ENCODE peak calls at places on chromosomes 1 and 21, in eight cellular contexts. E is esophagus squamous epithelium, T is tibial nerve, W is K562, P is prostate gland, V is endothelial cell of umbilical vein, A is body of pancreas, X is sigmoid colon. Z is an unnamed sample.

GRCh38 chr1:64387382-64388066 is 82.4 kb upstream of the CACHD1 start:
- DNase-seq in E (no peak), T (no peak), W (no peak), P (no peak), V (no peak), A (no peak), X (no peak), Z (no peak)

GRCh38 chr1:201125019-201125418 is 2.0 kb downstream of the ASCL5 start:
- DNase-seq in E (no peak), T (no peak), W (no peak), P (no peak), V (peak; percentile 42), A (peak; percentile 91), X (no peak), Z (no peak)

GRCh38 chr1:15681346-15682290 is 2.5 kb upstream of the PLEKHM2 start:
- DNase-seq in E (no peak), T (no peak), W (no peak), P (no peak), V (no peak), A (no peak), X (no peak), Z (no peak)

GRCh38 chr1:48035371-48036141 is 38.4 kb upstream of the TRABD2B start:
- DNase-seq in E (no peak), T (no peak), W (no peak), P (no peak), V (no peak), A (no peak), X (no peak), Z (no peak)

GRCh38 chr1:207346562-207346912 is 25.1 kb downstream of the CD55 start:
- DNase-seq in E (no peak), T (no peak), W (no peak), P (no peak), V (no peak), A (no peak), X (no peak), Z (no peak)

GRCh38 chr1:215589650-215590049 is 22.5 kb downstream of the KCTD3 start:
- DNase-seq in E (no peak), T (no peak), W (no peak), P (no peak), V (no peak), A (no peak), X (no peak), Z (no peak)

GRCh38 chr1:212034516-212035122 is 738 bp downstream of the INTS7 start:
- DNase-seq in E (no peak), T (no peak), W (no peak), P (no peak), V (no peak), A (no peak), X (no peak), Z (no peak)

GRCh38 chr1:36154765-36155559 is 998 bp upstream of the MAP7D1 start:
- DNase-seq in E (no peak), T (no peak), W (no peak), P (no peak), V (no peak), A (peak; percentile 45), X (no peak), Z (no peak)

GRCh38 chr1:99886841-99887240 is 36.7 kb downstream of the AGL start:
- DNase-seq in E (no peak), T (no peak), W (no peak), P (no peak), V (no peak), A (no peak), X (no peak), Z (no peak)

GRCh38 chr1:38670544-38671122 is 188.9 kb downstream of the RRAGC start:
- DNase-seq in E (no peak), T (no peak), W (no peak), P (no peak), V (no peak), A (no peak), X (no peak), Z (no peak)

GRCh38 chr1:94011709-94012590 is 102.7 kb upstream of the GCLM start:
- DNase-seq in E (no peak), T (no peak), W (no peak), P (no peak), V (no peak), A (no peak), X (no peak), Z (no peak)

GRCh38 chr1:162906485-162906884 is 45.5 kb upstream of the CCDC190 start:
- DNase-seq in E (no peak), T (no peak), W (no peak), P (no peak), V (no peak), A (no peak), X (no peak), Z (no peak)

GRCh38 chr1:40923511-40924020 is 55.9 kb upstream of the CTPS1 start:
- DNase-seq in E (no peak), T (no peak), W (no peak), P (no peak), V (no peak), A (no peak), X (no peak), Z (no peak)

GRCh38 chr21:43825936-43826622 is 36.7 kb downstream of the RRP1 start:
- DNase-seq in E (no peak), T (no peak), W (no peak), P (peak; percentile 41), V (no peak), A (no peak), X (peak; percentile 60), Z (no peak)

GRCh38 chr1:209389258-209389657 is 194.3 kb upstream of the CAMK1G start:
- DNase-seq in E (no peak), T (no peak), W (no peak), P (no peak), V (no peak), A (no peak), X (no peak), Z (peak; percentile 46)

GRCh38 chr1:77386276-77386675 is 104.5 kb downstream of the AK5 start:
- DNase-seq in E (no peak), T (no peak), W (no peak), P (no peak), V (no peak), A (no peak), X (no peak), Z (no peak)
- TF ChIP-seq POLR2A in E (no peak), T (no peak), W (no peak), P (no peak), V (no peak), A (no peak), X (no peak), Z (no peak)

GRCh38 chr1:23344987-23345472 is 946 bp upstream of the HNRNPR start:
- DNase-seq in E (no peak), T (no peak), W (peak; percentile 44), P (no peak), V (no peak), A (no peak), X (no peak), Z (no peak)

GRCh38 chr1:23343246-23344110 is 606 bp downstream of the HNRNPR start:
- DNase-seq in E (no peak), T (no peak), W (peak; percentile 22), P (no peak), V (peak; percentile 53), A (peak; percentile 32), X (peak; percentile 70), Z (no peak)

GRCh38 chr1:23341829-23342697 is 2.0 kb downstream of the HNRNPR start:
- DNase-seq in E (no peak), T (no peak), W (no peak), P (no peak), V (peak; percentile 41), A (no peak), X (no peak), Z (no peak)

GRCh38 chr1:23345920-23346319 is 1.8 kb upstream of the HNRNPR start:
- DNase-seq in E (no peak), T (no peak), W (no peak), P (no peak), V (no peak), A (no peak), X (no peak), Z (no peak)

GRCh38 chr1:23344111-23344986 is at the start of gene HNRNPR:
- DNase-seq in E (peak; percentile 96), T (peak; percentile 98), W (peak; percentile 100), P (peak; percentile 100), V (peak; percentile 100), A (peak; percentile 100), X (peak; percentile 100), Z (peak; percentile 84)
- TF ChIP-seq POLR2A in E (peak; percentile 82), T (peak; percentile 89), W (peak; percentile 92), P (peak; percentile 93), V (peak; percentile 87), A (peak; percentile 70), X (peak; percentile 83), Z (peak; percentile 49)

GRCh38 chr21:41365377-41366107 is 3.7 kb downstream of the MX2 start:
- DNase-seq in E (no peak), T (no peak), W (no peak), P (no peak), V (no peak), A (no peak), X (no peak), Z (no peak)

GRCh38 chr21:41368361-41369104 is 6.7 kb downstream of the MX2 start:
- DNase-seq in E (no peak), T (no peak), W (no peak), P (no peak), V (no peak), A (no peak), X (peak; percentile 61), Z (no peak)

GRCh38 chr21:41364308-41364707 is 2.5 kb downstream of the MX2 start:
- DNase-seq in E (no peak), T (no peak), W (no peak), P (no peak), V (no peak), A (no peak), X (no peak), Z (no peak)

GRCh38 chr21:41367598-41368360 is 6.0 kb downstream of the MX2 start:
- DNase-seq in E (peak; percentile 6), T (no peak), W (no peak), P (no peak), V (no peak), A (no peak), X (peak; percentile 62), Z (no peak)

GRCh38 chr21:41366522-41367151 is 4.8 kb downstream of the MX2 start:
- DNase-seq in E (no peak), T (no peak), W (peak; percentile 65), P (peak; percentile 31), V (no peak), A (peak; percentile 75), X (peak; percentile 71), Z (peak; percentile 91)
- TF ChIP-seq POLR2A in E (no peak), T (no peak), W (no peak), P (no peak), V (no peak), A (no peak), X (no peak), Z (no peak)

GRCh38 chr1:24180676-24181075 is 6.4 kb downstream of the IFNLR1 start:
- DNase-seq in E (no peak), T (no peak), W (no peak), P (no peak), V (no peak), A (no peak), X (no peak), Z (no peak)

GRCh38 chr1:24177161-24177560 is 9.9 kb downstream of the IFNLR1 start:
- DNase-seq in E (no peak), T (no peak), W (no peak), P (no peak), V (no peak), A (no peak), X (no peak), Z (no peak)

GRCh38 chr1:24175033-24175755 is 11.9 kb downstream of the IFNLR1 start:
- DNase-seq in E (no peak), T (no peak), W (no peak), P (no peak), V (no peak), A (no peak), X (no peak), Z (no peak)

GRCh38 chr1:24179251-24179895 is 7.7 kb downstream of the IFNLR1 start:
- DNase-seq in E (no peak), T (no peak), W (no peak), P (no peak), V (no peak), A (peak; percentile 77), X (no peak), Z (no peak)

GRCh38 chr1:24178404-24178803 is 8.7 kb downstream of the IFNLR1 start:
- DNase-seq in E (no peak), T (no peak), W (no peak), P (no peak), V (no peak), A (no peak), X (no peak), Z (no peak)
- TF ChIP-seq POLR2A in E (no peak), T (no peak), W (no peak), P (no peak), V (no peak), A (no peak), X (no peak), Z (no peak)